ENCODE peak calls at places on chromosome 18, in nine cellular contexts. One of them, this sample, is unnamed.

GRCh38 chr18:45876131-45876530 is 50.7 kb downstream of the SIGLEC15 start:
- DNase-seq in foreskin melanocyte: no peak
- DNase-seq in iPS-NIHi11: no peak
- DNase-seq in nephron progenitor cell: no peak
- DNase-seq in type B pancreatic cell: no peak
- DNase-seq in neural progenitor cell: peak
- DNase-seq in LoVo: no peak
- DNase-seq in EL: no peak
- DNase-seq in pulmonary artery endothelial cell: no peak
- DNase-seq in this sample: no peak

GRCh38 chr18:10141559-10141958 is 227.7 kb downstream of the VAPA start:
- DNase-seq in neural progenitor cell: no peak
- DNase-seq in nephron progenitor cell: no peak
- DNase-seq in pulmonary artery endothelial cell: no peak
- DNase-seq in EL: no peak
- DNase-seq in foreskin melanocyte: no peak
- DNase-seq in LoVo: no peak
- DNase-seq in type B pancreatic cell: no peak
- DNase-seq in iPS-NIHi11: no peak
- DNase-seq in this sample: no peak

GRCh38 chr18:35389095-35389618 is 12.0 kb upstream of the ZNF396 start:
- DNase-seq in type B pancreatic cell: no peak
- DNase-seq in LoVo: no peak
- DNase-seq in iPS-NIHi11: no peak
- DNase-seq in neural progenitor cell: no peak
- DNase-seq in EL: peak
- DNase-seq in pulmonary artery endothelial cell: no peak
- DNase-seq in nephron progenitor cell: no peak
- DNase-seq in foreskin melanocyte: no peak
- DNase-seq in this sample: no peak

GRCh38 chr18:14747513-14748474 is at the start of gene ANKRD30B:
- DNase-seq in LoVo: no peak
- DNase-seq in type B pancreatic cell: peak
- DNase-seq in nephron progenitor cell: no peak
- DNase-seq in foreskin melanocyte: no peak
- DNase-seq in iPS-NIHi11: peak
- DNase-seq in pulmonary artery endothelial cell: no peak
- DNase-seq in neural progenitor cell: no peak
- DNase-seq in EL: no peak
- DNase-seq in this sample: no peak

GRCh38 chr18:36702398-36703010 is 126.3 kb downstream of the TPGS2 start:
- DNase-seq in type B pancreatic cell: no peak
- DNase-seq in nephron progenitor cell: no peak
- DNase-seq in foreskin melanocyte: no peak
- DNase-seq in LoVo: no peak
- DNase-seq in neural progenitor cell: no peak
- DNase-seq in EL: no peak
- DNase-seq in iPS-NIHi11: no peak
- DNase-seq in pulmonary artery endothelial cell: no peak
- DNase-seq in this sample: no peak

GRCh38 chr18:7281579-7281978 is 50.7 kb downstream of the LRRC30 start:
- DNase-seq in EL: no peak
- DNase-seq in neural progenitor cell: no peak
- DNase-seq in foreskin melanocyte: no peak
- DNase-seq in pulmonary artery endothelial cell: no peak
- DNase-seq in iPS-NIHi11: no peak
- DNase-seq in nephron progenitor cell: no peak
- DNase-seq in type B pancreatic cell: no peak
- DNase-seq in LoVo: no peak
- DNase-seq in this sample: no peak

GRCh38 chr18:39870586-39870985 is 2084.4 kb upstream of the PIK3C3 start:
- DNase-seq in LoVo: no peak
- DNase-seq in EL: no peak
- DNase-seq in neural progenitor cell: no peak
- DNase-seq in type B pancreatic cell: no peak
- DNase-seq in iPS-NIHi11: no peak
- DNase-seq in pulmonary artery endothelial cell: no peak
- DNase-seq in nephron progenitor cell: no peak
- DNase-seq in foreskin melanocyte: no peak
- DNase-seq in this sample: peak

GRCh38 chr18:77177009-77177408 is 44.4 kb upstream of the MBP start:
- DNase-seq in LoVo: no peak
- DNase-seq in pulmonary artery endothelial cell: no peak
- DNase-seq in iPS-NIHi11: no peak
- DNase-seq in EL: peak
- DNase-seq in nephron progenitor cell: no peak
- DNase-seq in foreskin melanocyte: no peak
- DNase-seq in type B pancreatic cell: no peak
- DNase-seq in neural progenitor cell: no peak
- DNase-seq in this sample: peak